ENCODE peak calls at places on chromosomes 2 and 18, in ten cellular contexts. One of them, this sample, is unnamed.

GRCh38 chr2:174711206-174711605 is 53.1 kb downstream of the CHRNA1 start:
- DNase-seq in cardiac muscle cell: peak; percentile 51
- DNase-seq in spleen: no peak
- DNase-seq in MM.1S: no peak
- DNase-seq in PC-3: no peak
- DNase-seq in psoas muscle: no peak
- DNase-seq in heart left ventricle: no peak
- DNase-seq in heart right ventricle: no peak
- DNase-seq in kidney: no peak
- DNase-seq in OCI-LY7: no peak
- DNase-seq in this sample: no peak

GRCh38 chr2:218030409-218031195 is 27.8 kb upstream of the TNS1 start:
- DNase-seq in cardiac muscle cell: no peak
- DNase-seq in spleen: no peak
- DNase-seq in MM.1S: no peak
- DNase-seq in PC-3: no peak
- DNase-seq in psoas muscle: no peak
- DNase-seq in heart left ventricle: no peak
- DNase-seq in heart right ventricle: no peak
- DNase-seq in kidney: no peak
- DNase-seq in OCI-LY7: no peak
- DNase-seq in this sample: no peak

GRCh38 chr18:49813071-49813320 is 337 bp downstream of the ACAA2 start:
- DNase-seq in cardiac muscle cell: no peak
- DNase-seq in spleen: peak; percentile 85
- DNase-seq in MM.1S: peak; percentile 60
- DNase-seq in PC-3: no peak
- DNase-seq in psoas muscle: peak; percentile 62
- DNase-seq in heart left ventricle: peak; percentile 54
- DNase-seq in heart right ventricle: no peak
- DNase-seq in kidney: no peak
- DNase-seq in OCI-LY7: peak; percentile 49
- DNase-seq in this sample: no peak

GRCh38 chr18:3498705-3499451 is 48.9 kb downstream of the TGIF1 start:
- DNase-seq in cardiac muscle cell: peak; percentile 60
- DNase-seq in spleen: peak; percentile 82
- DNase-seq in MM.1S: no peak
- DNase-seq in PC-3: no peak
- DNase-seq in psoas muscle: no peak
- DNase-seq in heart left ventricle: peak; percentile 29
- DNase-seq in heart right ventricle: no peak
- DNase-seq in kidney: peak; percentile 82
- DNase-seq in OCI-LY7: peak; percentile 70
- DNase-seq in this sample: no peak

GRCh38 chr18:54739476-54739875 is 88.8 kb upstream of the RAB27B start:
- DNase-seq in cardiac muscle cell: no peak
- DNase-seq in spleen: no peak
- DNase-seq in MM.1S: no peak
- DNase-seq in PC-3: no peak
- DNase-seq in psoas muscle: no peak
- DNase-seq in heart left ventricle: no peak
- DNase-seq in heart right ventricle: no peak
- DNase-seq in kidney: no peak
- DNase-seq in OCI-LY7: no peak
- DNase-seq in this sample: no peak

GRCh38 chr2:177549171-177549570 is 156.6 kb downstream of the AGPS start:
- DNase-seq in cardiac muscle cell: peak; percentile 32
- DNase-seq in spleen: no peak
- DNase-seq in MM.1S: no peak
- DNase-seq in PC-3: no peak
- DNase-seq in psoas muscle: no peak
- DNase-seq in heart left ventricle: no peak
- DNase-seq in heart right ventricle: no peak
- DNase-seq in kidney: no peak
- DNase-seq in OCI-LY7: no peak
- DNase-seq in this sample: no peak

GRCh38 chr2:162063281-162063680 is 10.7 kb downstream of the DPP4 start:
- DNase-seq in cardiac muscle cell: no peak
- DNase-seq in spleen: no peak
- DNase-seq in MM.1S: no peak
- DNase-seq in PC-3: no peak
- DNase-seq in psoas muscle: no peak
- DNase-seq in heart left ventricle: no peak
- DNase-seq in heart right ventricle: no peak
- DNase-seq in kidney: no peak
- DNase-seq in OCI-LY7: no peak
- DNase-seq in this sample: no peak

GRCh38 chr2:94999431-94999883 is 26.1 kb upstream of the MAL start:
- DNase-seq in cardiac muscle cell: no peak
- DNase-seq in spleen: peak; percentile 65
- DNase-seq in MM.1S: no peak
- DNase-seq in PC-3: no peak
- DNase-seq in psoas muscle: no peak
- DNase-seq in heart left ventricle: no peak
- DNase-seq in heart right ventricle: no peak
- DNase-seq in kidney: no peak
- DNase-seq in OCI-LY7: no peak
- DNase-seq in this sample: no peak

GRCh38 chr2:127953128-127953718 is 67.5 kb upstream of the AMMECR1L start:
- DNase-seq in cardiac muscle cell: peak; percentile 55
- DNase-seq in spleen: no peak
- DNase-seq in MM.1S: no peak
- DNase-seq in PC-3: no peak
- DNase-seq in psoas muscle: no peak
- DNase-seq in heart left ventricle: peak; percentile 82
- DNase-seq in heart right ventricle: peak; percentile 68
- DNase-seq in kidney: no peak
- DNase-seq in OCI-LY7: no peak
- DNase-seq in this sample: no peak

GRCh38 chr2:3294066-3294465 is 83.6 kb downstream of the EIPR1 start:
- DNase-seq in cardiac muscle cell: no peak
- DNase-seq in spleen: peak; percentile 34
- DNase-seq in MM.1S: no peak
- DNase-seq in PC-3: no peak
- DNase-seq in psoas muscle: no peak
- DNase-seq in heart left ventricle: no peak
- DNase-seq in heart right ventricle: no peak
- DNase-seq in kidney: no peak
- DNase-seq in OCI-LY7: no peak
- DNase-seq in this sample: no peak

GRCh38 chr2:1492696-1493095 is 79.4 kb downstream of the TPO start:
- DNase-seq in cardiac muscle cell: no peak
- DNase-seq in spleen: peak; percentile 67
- DNase-seq in MM.1S: no peak
- DNase-seq in PC-3: no peak
- DNase-seq in psoas muscle: no peak
- DNase-seq in heart left ventricle: no peak
- DNase-seq in heart right ventricle: no peak
- DNase-seq in kidney: no peak
- DNase-seq in OCI-LY7: no peak
- DNase-seq in this sample: no peak

GRCh38 chr2:7203056-7203467 is 285.9 kb downstream of the RNF144A start:
- DNase-seq in cardiac muscle cell: peak; percentile 71
- DNase-seq in spleen: no peak
- DNase-seq in MM.1S: peak; percentile 59
- DNase-seq in PC-3: peak; percentile 74
- DNase-seq in psoas muscle: no peak
- DNase-seq in heart left ventricle: no peak
- DNase-seq in heart right ventricle: peak; percentile 38
- DNase-seq in kidney: no peak
- DNase-seq in OCI-LY7: peak; percentile 67
- DNase-seq in this sample: no peak

GRCh38 chr2:218035463-218036100 is 32.8 kb upstream of the TNS1 start:
- DNase-seq in cardiac muscle cell: no peak
- DNase-seq in spleen: no peak
- DNase-seq in MM.1S: no peak
- DNase-seq in PC-3: no peak
- DNase-seq in psoas muscle: no peak
- DNase-seq in heart left ventricle: no peak
- DNase-seq in heart right ventricle: no peak
- DNase-seq in kidney: peak; percentile 54
- DNase-seq in OCI-LY7: no peak
- DNase-seq in this sample: no peak

GRCh38 chr2:17752892-17753802 is 463 bp downstream of the SMC6 start:
- DNase-seq in cardiac muscle cell: peak; percentile 30
- DNase-seq in spleen: no peak
- DNase-seq in MM.1S: peak; percentile 74
- DNase-seq in PC-3: peak; percentile 60
- DNase-seq in psoas muscle: no peak
- DNase-seq in heart left ventricle: no peak
- DNase-seq in heart right ventricle: peak; percentile 40
- DNase-seq in kidney: no peak
- DNase-seq in OCI-LY7: peak; percentile 85
- DNase-seq in this sample: no peak

GRCh38 chr2:234951386-234952269 is at the start of gene SH3BP4:
- DNase-seq in cardiac muscle cell: peak; percentile 85
- DNase-seq in spleen: peak; percentile 85
- DNase-seq in MM.1S: peak; percentile 28
- DNase-seq in PC-3: peak; percentile 62
- DNase-seq in psoas muscle: peak; percentile 83
- DNase-seq in heart left ventricle: peak; percentile 85
- DNase-seq in heart right ventricle: peak; percentile 83
- DNase-seq in kidney: peak; percentile 95
- DNase-seq in OCI-LY7: no peak
- DNase-seq in this sample: peak; percentile 69

GRCh38 chr2:3633982-3634630 is 23.9 kb upstream of the ALLC start:
- DNase-seq in cardiac muscle cell: no peak
- DNase-seq in spleen: peak; percentile 49
- DNase-seq in MM.1S: no peak
- DNase-seq in PC-3: no peak
- DNase-seq in psoas muscle: no peak
- DNase-seq in heart left ventricle: no peak
- DNase-seq in heart right ventricle: peak; percentile 1
- DNase-seq in kidney: peak; percentile 38
- DNase-seq in OCI-LY7: no peak
- DNase-seq in this sample: no peak

GRCh38 chr2:47512581-47513083 is 109.7 kb downstream of the MSH2 start:
- DNase-seq in cardiac muscle cell: peak; percentile 30
- DNase-seq in spleen: no peak
- DNase-seq in MM.1S: no peak
- DNase-seq in PC-3: peak; percentile 82
- DNase-seq in psoas muscle: no peak
- DNase-seq in heart left ventricle: no peak
- DNase-seq in heart right ventricle: no peak
- DNase-seq in kidney: no peak
- DNase-seq in OCI-LY7: no peak
- DNase-seq in this sample: no peak

DNA sequence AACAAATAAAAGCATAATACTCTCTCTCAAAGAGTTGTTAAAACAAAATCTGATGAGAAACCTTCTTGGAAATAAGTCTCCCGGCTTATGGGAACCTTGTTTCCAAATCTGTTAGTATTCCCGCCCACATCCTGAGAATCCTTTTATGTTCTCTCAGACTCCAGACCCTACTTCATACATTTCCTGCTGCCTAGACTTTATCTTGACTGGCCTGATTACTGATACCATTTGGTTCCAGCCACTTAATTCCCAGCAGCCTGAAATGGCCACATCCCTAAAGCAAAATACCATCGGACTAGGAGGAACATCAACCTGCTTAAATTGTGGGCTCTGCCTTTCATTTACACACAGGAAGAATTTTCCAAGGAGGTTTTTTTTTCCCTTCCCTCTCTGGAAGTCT is 79.1 kb upstream of the CYP1B1 start:
- DNase-seq in cardiac muscle cell: peak; percentile 67
- DNase-seq in spleen: no peak
- DNase-seq in MM.1S: no peak
- DNase-seq in PC-3: no peak
- DNase-seq in psoas muscle: no peak
- DNase-seq in heart left ventricle: no peak
- DNase-seq in heart right ventricle: no peak
- DNase-seq in kidney: no peak
- DNase-seq in OCI-LY7: no peak
- DNase-seq in this sample: no peak
- H3K27ac ChIP-seq in cardiac muscle cell: no peak overlapping the region
- H3K27ac ChIP-seq in spleen: no peak overlapping the region
- H3K27ac ChIP-seq in MM.1S: no peak overlapping the region
- H3K27ac ChIP-seq in PC-3: no peak overlapping the region
- H3K27ac ChIP-seq in psoas muscle: no peak overlapping the region
- H3K27ac ChIP-seq in heart left ventricle: peak overlapping the region; percentile 62
- H3K27ac ChIP-seq in heart right ventricle: no peak overlapping the region
- H3K27ac ChIP-seq in kidney: no peak overlapping the region
- H3K27ac ChIP-seq in OCI-LY7: no peak overlapping the region
- H3K27ac ChIP-seq in this sample: no peak overlapping the region

GRCh38 chr2:142879191-142879590 is 1.7 kb downstream of the KYNU start:
- DNase-seq in cardiac muscle cell: no peak
- DNase-seq in spleen: no peak
- DNase-seq in MM.1S: no peak
- DNase-seq in PC-3: no peak
- DNase-seq in psoas muscle: no peak
- DNase-seq in heart left ventricle: no peak
- DNase-seq in heart right ventricle: no peak
- DNase-seq in kidney: no peak
- DNase-seq in OCI-LY7: no peak
- DNase-seq in this sample: no peak
- H3K4me3 ChIP-seq in cardiac muscle cell: no peak overlapping the region
- H3K4me3 ChIP-seq in spleen: no peak overlapping the region
- H3K4me3 ChIP-seq in MM.1S: no peak overlapping the region
- H3K4me3 ChIP-seq in PC-3: no peak overlapping the region
- H3K4me3 ChIP-seq in psoas muscle: no peak overlapping the region
- H3K4me3 ChIP-seq in heart left ventricle: no peak overlapping the region
- H3K4me3 ChIP-seq in heart right ventricle: no peak overlapping the region
- H3K4me3 ChIP-seq in kidney: peak overlapping the region; percentile 53
- H3K4me3 ChIP-seq in OCI-LY7: no peak overlapping the region
- H3K4me3 ChIP-seq in this sample: peak overlapping the region; percentile 1

GRCh38 chr2:28644760-28645159 is 106.9 kb upstream of the PPP1CB start:
- DNase-seq in cardiac muscle cell: no peak
- DNase-seq in spleen: no peak
- DNase-seq in MM.1S: no peak
- DNase-seq in PC-3: no peak
- DNase-seq in psoas muscle: no peak
- DNase-seq in heart left ventricle: peak; percentile 31
- DNase-seq in heart right ventricle: no peak
- DNase-seq in kidney: no peak
- DNase-seq in OCI-LY7: no peak
- DNase-seq in this sample: no peak
- TF ChIP-seq CTCF in cardiac muscle cell: no peak
- TF ChIP-seq CTCF in spleen: no peak
- TF ChIP-seq CTCF in MM.1S: no peak
- TF ChIP-seq CTCF in PC-3: no peak
- TF ChIP-seq CTCF in psoas muscle: no peak
- TF ChIP-seq CTCF in heart left ventricle: no peak
- TF ChIP-seq CTCF in heart right ventricle: no peak
- TF ChIP-seq CTCF in kidney: no peak
- TF ChIP-seq CTCF in OCI-LY7: no peak
- TF ChIP-seq CTCF in this sample: no peak

GRCh38 chr2:109186656-109187250 is 57.7 kb downstream of the SH3RF3 start:
- DNase-seq in cardiac muscle cell: no peak
- DNase-seq in spleen: no peak
- DNase-seq in MM.1S: no peak
- DNase-seq in PC-3: no peak
- DNase-seq in psoas muscle: no peak
- DNase-seq in heart left ventricle: no peak
- DNase-seq in heart right ventricle: no peak
- DNase-seq in kidney: peak; percentile 8
- DNase-seq in OCI-LY7: no peak
- DNase-seq in this sample: no peak
- H3K27ac ChIP-seq in cardiac muscle cell: no peak overlapping the region
- H3K27ac ChIP-seq in spleen: no peak overlapping the region
- H3K27ac ChIP-seq in MM.1S: no peak overlapping the region
- H3K27ac ChIP-seq in PC-3: no peak overlapping the region
- H3K27ac ChIP-seq in psoas muscle: peak overlapping the region; percentile 83
- H3K27ac ChIP-seq in heart left ventricle: peak overlapping the region; percentile 85
- H3K27ac ChIP-seq in heart right ventricle: peak overlapping the region; percentile 56
- H3K27ac ChIP-seq in kidney: no peak overlapping the region
- H3K27ac ChIP-seq in OCI-LY7: no peak overlapping the region
- H3K27ac ChIP-seq in this sample: no peak overlapping the region

GRCh38 chr2:64749446-64749845 is 95.7 kb upstream of the SERTAD2 start:
- DNase-seq in cardiac muscle cell: no peak
- DNase-seq in spleen: no peak
- DNase-seq in MM.1S: peak; percentile 37
- DNase-seq in PC-3: peak; percentile 37
- DNase-seq in psoas muscle: no peak
- DNase-seq in heart left ventricle: no peak
- DNase-seq in heart right ventricle: no peak
- DNase-seq in kidney: no peak
- DNase-seq in OCI-LY7: peak; percentile 63
- DNase-seq in this sample: no peak
- H3K4me3 ChIP-seq in cardiac muscle cell: peak overlapping the region; percentile 59
- H3K4me3 ChIP-seq in spleen: peak overlapping the region; percentile 54
- H3K4me3 ChIP-seq in MM.1S: peak overlapping the region; percentile 94
- H3K4me3 ChIP-seq in PC-3: peak overlapping the region; percentile 85
- H3K4me3 ChIP-seq in psoas muscle: peak overlapping the region; percentile 70
- H3K4me3 ChIP-seq in heart left ventricle: peak overlapping the region; percentile 80
- H3K4me3 ChIP-seq in heart right ventricle: peak overlapping the region; percentile 94
- H3K4me3 ChIP-seq in kidney: peak overlapping the region; percentile 92
- H3K4me3 ChIP-seq in OCI-LY7: peak overlapping the region; percentile 85
- H3K4me3 ChIP-seq in this sample: peak overlapping the region; percentile 81

This sample was measured in tibial nerve.